ENCODE peak calls at places on chromosomes 4 and X, in seven cellular contexts. Y is A549, L is breast epithelium, E is right lobe of liver, N is heart left ventricle, U is ovary, T is HCT116. W is an unnamed sample.

GRCh38 chrX:72169008-72169728 is 12.4 kb upstream of the PIN4 start:
- DNase-seq in Y (no peak), U (no peak), N (no peak), T (no peak), E (no peak), L (no peak), W (no peak)

GRCh38 chr4:108426493-108426892 is 193.9 kb upstream of the RPL34 start:
- DNase-seq in U (no peak), T (no peak), Y (no peak), L (no peak), E (no peak), N (no peak), W (no peak)

GRCh38 chrX:128518508-128518907 is 466.3 kb upstream of the ACTRT1 start:
- DNase-seq in L (no peak), E (no peak), N (no peak), U (no peak), Y (peak; percentile 15), T (no peak), W (no peak)

GRCh38 chrX:40277672-40278071 is 179.9 kb upstream of the BCOR start:
- DNase-seq in N (no peak), L (no peak), E (no peak), Y (no peak), U (no peak), T (no peak), W (no peak)

GRCh38 chr4:7957113-7957656 is 17.5 kb upstream of the AFAP1 start:
- DNase-seq in N (no peak), T (no peak), U (peak; percentile 9), L (no peak), E (no peak), Y (no peak), W (no peak)

GRCh38 chr4:140372607-140373327 is 679 bp upstream of the SCOC start:
- DNase-seq in E (no peak), N (no peak), L (no peak), U (no peak), T (peak; percentile 12), Y (peak; percentile 16), W (no peak)

GRCh38 chrX:100649550-100650356 is 5.8 kb downstream of the SRPX2 start:
- DNase-seq in E (peak; percentile 77), U (peak; percentile 60), N (peak; percentile 50), T (no peak), L (peak; percentile 59), Y (peak; percentile 41), W (peak; percentile 71)

GRCh38 chr4:34193451-34194154 is 2050.7 kb downstream of the ARAP2 start:
- DNase-seq in N (no peak), L (no peak), Y (no peak), E (no peak), T (no peak), U (no peak), W (no peak)

GRCh38 chr4:126973201-126973600 is 659.6 kb upstream of the INTU start:
- DNase-seq in T (no peak), U (no peak), N (no peak), E (no peak), Y (no peak), L (no peak), W (no peak)

GRCh38 chr4:81040175-81040659 is 9.7 kb downstream of the BMP3 start:
- DNase-seq in E (no peak), N (no peak), Y (peak; percentile 9), T (no peak), L (no peak), U (no peak), W (no peak)

GRCh38 chr4:176538217-176538925 is 218.6 kb downstream of the SPCS3 start:
- DNase-seq in Y (peak; percentile 46), L (no peak), N (no peak), T (no peak), U (no peak), E (no peak), W (no peak)

GRCh38 chrX:97131886-97132285 is 248.2 kb downstream of the RPA4 start:
- DNase-seq in N (no peak), E (no peak), Y (no peak), L (no peak), T (no peak), U (no peak), W (no peak)

GRCh38 chrX:5672099-5672498 is 556.6 kb downstream of the NLGN4X start:
- DNase-seq in U (no peak), N (no peak), L (no peak), Y (no peak), T (no peak), E (no peak), W (no peak)

GRCh38 chr4:102344520-102344954 is 745 bp downstream of the SLC39A8 start:
- DNase-seq in U (peak; percentile 66), N (peak; percentile 56), E (peak; percentile 87), T (peak; percentile 10), Y (peak; percentile 57), L (peak; percentile 53), W (peak; percentile 5)

GRCh38 chr4:112975567-112976355 is 73.7 kb upstream of the ANK2 start:
- DNase-seq in Y (no peak), U (no peak), L (no peak), T (no peak), N (no peak), E (no peak), W (no peak)

GRCh38 chr4:2076908-2077534 is 17.9 kb downstream of the NAT8L start:
- DNase-seq in N (no peak), Y (no peak), L (no peak), E (no peak), T (no peak), U (no peak), W (no peak)

GRCh38 chrX:33001107-33001506 is 210.2 kb downstream of the DMD start:
- DNase-seq in N (no peak), Y (no peak), E (no peak), U (no peak), T (no peak), L (no peak), W (no peak)

GRCh38 chrX:20159811-20160385 is 18.3 kb upstream of the EIF1AX start:
- DNase-seq in E (no peak), T (no peak), U (no peak), Y (no peak), N (no peak), L (no peak), W (no peak)

GRCh38 chr4:62531250-62531649 is 1331.1 kb downstream of the ADGRL3 start:
- DNase-seq in T (no peak), Y (no peak), L (no peak), N (no peak), U (no peak), E (no peak), W (no peak)

GRCh38 chr4:101227715-101228114 is 119.6 kb downstream of the PPP3CA start:
- DNase-seq in E (no peak), U (no peak), L (no peak), Y (no peak), T (no peak), N (no peak), W (no peak)

GRCh38 chrX:1165535-1166196 is 46.8 kb downstream of the CRLF2 start:
- DNase-seq in Y (peak; percentile 84), N (no peak), T (no peak), L (no peak), E (no peak), U (no peak), W (no peak)

GRCh38 chrX:68807818-68808217 is 21.0 kb upstream of the EFNB1 start:
- DNase-seq in U (no peak), T (peak; percentile 18), L (no peak), Y (peak; percentile 48), N (no peak), E (no peak), W (no peak)

GRCh38 chrX:19075754-19076153 is 46.5 kb downstream of the ADGRG2 start:
- DNase-seq in Y (no peak), T (no peak), N (no peak), E (no peak), U (no peak), L (no peak), W (no peak)

GRCh38 chr4:127055349-127055748 is 577.4 kb upstream of the INTU start:
- DNase-seq in N (no peak), L (peak; percentile 39), T (no peak), Y (no peak), U (no peak), E (no peak), W (no peak)

GRCh38 chr4:12140864-12141263 is 712.2 kb upstream of the HS3ST1 start:
- DNase-seq in U (no peak), T (no peak), Y (no peak), E (no peak), N (no peak), L (no peak), W (no peak)

GRCh38 chr4:12138478-12138877 is 709.8 kb upstream of the HS3ST1 start:
- DNase-seq in L (no peak), T (no peak), E (no peak), U (no peak), Y (no peak), N (no peak), W (no peak)

DNA sequence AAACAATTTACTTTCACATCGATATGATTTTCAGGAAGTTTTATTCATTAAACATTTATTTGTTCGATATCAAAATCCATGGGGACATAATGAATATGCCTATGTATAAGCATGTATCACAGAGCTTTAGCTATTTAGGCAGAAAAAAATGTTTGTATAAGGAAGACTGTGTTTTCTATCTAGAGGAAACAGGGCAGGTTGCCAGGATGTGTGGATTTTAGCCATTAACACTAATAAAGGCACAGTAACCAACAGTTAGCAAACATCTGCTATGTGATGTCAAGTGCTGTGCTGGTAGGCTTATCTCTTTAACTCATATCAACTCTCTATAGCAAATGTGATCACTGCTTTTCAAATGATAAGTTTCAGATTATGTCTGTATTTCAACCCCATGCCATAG is 708.9 kb upstream of the HS3ST1 start:
- DNase-seq in N (no peak), U (no peak), L (no peak), Y (no peak), T (no peak), E (no peak), W (no peak)
- H3K9me3 ChIP-seq in N (peaks cover 14% of the 10 kb centered on the region), U (no peaks in the 10 kb centered on the region), L (peaks cover 15% of the 10 kb centered on the region), Y (no peaks in the 10 kb centered on the region), T (no peaks in the 10 kb centered on the region), E (no peaks in the 10 kb centered on the region), W (no peaks in the 10 kb centered on the region)

GRCh38 chrX:130402211-130402684 is 461 bp downstream of the RBMX2 start:
- DNase-seq in E (no peak), T (no peak), Y (no peak), U (no peak), N (no peak), L (no peak), W (no peak)

GRCh38 chrX:130401415-130402210 is at the start of gene RBMX2:
- DNase-seq in Y (peak; percentile 80), T (peak; percentile 34), N (peak; percentile 80), E (peak; percentile 78), L (peak; percentile 50), U (peak; percentile 77), W (peak; percentile 43)
- TF ChIP-seq POLR2A in Y (peak; percentile 69), T (peak; percentile 48), N (no peak), E (peak; percentile 37), L (no peak), U (peak; percentile 38), W (peak; percentile 57)

DNA sequence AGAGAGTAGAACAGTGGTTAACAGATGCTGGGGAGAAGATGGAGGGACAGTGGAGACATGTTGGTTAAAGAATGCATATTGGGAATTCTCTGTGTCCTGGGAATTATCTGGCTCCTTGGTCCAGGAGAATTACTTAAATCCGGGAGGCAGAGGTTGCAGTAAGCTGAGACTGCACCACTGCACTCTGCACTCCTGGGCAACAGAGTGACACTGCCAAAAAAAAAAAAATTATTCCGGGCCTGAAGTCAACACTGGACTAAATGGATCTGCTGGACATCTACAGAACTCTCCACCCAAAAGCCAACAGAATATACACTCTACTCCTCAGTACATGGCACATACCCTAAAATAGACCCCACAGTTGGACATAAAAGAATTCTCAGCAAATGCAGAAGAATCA is 400.0 kb upstream of the CXorf51B start:
- DNase-seq in U (no peak), T (no peak), L (no peak), Y (no peak), N (no peak), E (no peak), W (no peak)
- H3K9me3 ChIP-seq in U (no peaks in the 10 kb centered on the region), T (no peaks in the 10 kb centered on the region), L (no peaks in the 10 kb centered on the region), Y (no peaks in the 10 kb centered on the region), N (no peaks in the 10 kb centered on the region), E (no peaks in the 10 kb centered on the region), W (no peaks in the 10 kb centered on the region)

GRCh38 chrX:135520553-135521404 is at the start of gene INTS6L:
- DNase-seq in U (peak; percentile 78), T (peak; percentile 67), N (peak; percentile 83), E (peak; percentile 76), L (peak; percentile 88), Y (peak; percentile 23), W (peak; percentile 57)
- TF ChIP-seq POLR2A in U (peak; percentile 87), T (peak; percentile 83), N (peak; percentile 62), E (peak; percentile 84), L (peak; percentile 78), Y (no peak), W (peak; percentile 52)